ENCODE peak calls at places on chromosomes 6 and 20, in seven cellular contexts. Y is fibroblast of pulmonary artery, C is stomach, U is HFFc6, D is upper lobe of left lung, K is hepatocyte, R is choroid plexus epithelial cell. S is an unnamed sample.

GRCh38 chr6:170578909-170579308 is 5.5 kb downstream of the PDCD2 start:
- DNase-seq in R (no peak), K (no peak), Y (no peak), U (no peak), D (no peak), C (no peak), S (no peak)

GRCh38 chr6:123965894-123966293 is 162.2 kb downstream of the NKAIN2 start:
- DNase-seq in U (no peak), Y (peak), D (no peak), K (no peak), C (no peak), R (peak), S (peak)

GRCh38 chr6:167569879-167570278 is 245.0 kb downstream of the TTLL2 start:
- DNase-seq in K (no peak), D (no peak), Y (no peak), U (no peak), R (no peak), C (no peak), S (no peak)

GRCh38 chr6:96816182-96816888 is 20.9 kb downstream of the GPR63 start:
- DNase-seq in D (no peak), Y (peak), U (no peak), C (no peak), K (peak), R (peak), S (no peak)

GRCh38 chr20:17716331-17716730 is 16.6 kb downstream of the BANF2 start:
- DNase-seq in K (no peak), Y (no peak), C (no peak), D (no peak), U (no peak), R (no peak), S (no peak)

GRCh38 chr6:140001851-140002301 is 627.4 kb upstream of the CITED2 start:
- DNase-seq in K (no peak), C (no peak), U (peak), R (peak), D (no peak), Y (no peak), S (no peak)

GRCh38 chr20:57072184-57072583 is 194.3 kb downstream of the BMP7 start:
- DNase-seq in U (no peak), D (no peak), K (no peak), R (no peak), Y (no peak), C (no peak), S (no peak)

GRCh38 chr20:34547844-34548613 is 10.5 kb upstream of the MAP1LC3A start:
- DNase-seq in R (no peak), D (no peak), U (no peak), K (no peak), Y (no peak), C (no peak), S (no peak)

GRCh38 chr6:293185-294174 is 1.2 kb downstream of the DUSP22 start:
- DNase-seq in C (no peak), U (no peak), R (peak), K (no peak), Y (peak), D (peak), S (no peak)

GRCh38 chr6:166007349-166008263 is 160.0 kb downstream of the TBXT start:
- DNase-seq in K (peak), U (no peak), R (peak), Y (peak), C (peak), D (no peak), S (peak)

GRCh38 chr6:170282512-170283158 is 8.2 kb downstream of the DLL1 start:
- DNase-seq in R (no peak), U (no peak), D (no peak), Y (no peak), K (no peak), C (peak), S (no peak)

GRCh38 chr20:3203315-3204123 is 963 bp downstream of the DDRGK1 start:
- DNase-seq in K (peak), U (no peak), C (peak), R (peak), Y (no peak), D (peak), S (no peak)

GRCh38 chr6:105600342-105601293 is 197.7 kb upstream of the PREP start:
- DNase-seq in Y (peak), C (no peak), R (peak), K (no peak), U (peak), D (no peak), S (no peak)

GRCh38 chr20:37638527-37638926 is 55.3 kb upstream of the CTNNBL1 start:
- DNase-seq in U (no peak), D (no peak), R (no peak), C (no peak), K (no peak), Y (no peak), S (no peak)

GRCh38 chr6:160261991-160262718 is 3.5 kb upstream of the SLC22A2 start:
- DNase-seq in R (peak), K (peak), Y (no peak), U (no peak), D (no peak), C (no peak), S (no peak)

GRCh38 chr20:44643596-44644383 is 7.7 kb downstream of the ADA start:
- DNase-seq in C (peak), Y (peak), R (peak), K (peak), U (peak), D (peak), S (peak)

GRCh38 chr6:5736016-5736738 is 270.5 kb downstream of the NRN1 start:
- DNase-seq in Y (no peak), C (no peak), K (no peak), D (no peak), R (no peak), U (no peak), S (no peak)

GRCh38 chr6:159910342-159910741 is 19.6 kb downstream of the MAS1 start:
- DNase-seq in K (no peak), C (no peak), R (no peak), D (no peak), U (no peak), Y (no peak), S (no peak)

GRCh38 chr6:122817766-122818165 is 28.7 kb downstream of the SMPDL3A start:
- DNase-seq in K (no peak), R (no peak), Y (no peak), U (no peak), C (no peak), D (no peak), S (no peak)

GRCh38 chr20:57209413-57209812 is 57.0 kb downstream of the BMP7 start:
- DNase-seq in K (no peak), U (no peak), Y (no peak), C (no peak), R (no peak), D (no peak), S (no peak)

GRCh38 chr6:14796974-14797762 is 448.7 kb upstream of the JARID2 start:
- DNase-seq in U (no peak), K (no peak), R (no peak), C (no peak), D (no peak), Y (peak), S (no peak)

GRCh38 chr20:45363611-45364492 is 896 bp downstream of the SYS1 start:
- DNase-seq in K (no peak), R (no peak), C (no peak), Y (no peak), D (peak), U (no peak), S (no peak)

GRCh38 chr6:157860505-157860991 is 37.5 kb downstream of the SNX9 start:
- DNase-seq in D (no peak), U (no peak), R (peak), K (no peak), Y (no peak), C (no peak), S (no peak)

GRCh38 chr6:95279641-95280040 is 297.7 kb upstream of the MANEA start:
- DNase-seq in C (no peak), R (no peak), K (no peak), D (no peak), Y (no peak), U (no peak), S (no peak)

GRCh38 chr6:146189131-146189530 is 160.3 kb downstream of the GRM1 start:
- DNase-seq in R (no peak), Y (no peak), C (no peak), U (no peak), K (no peak), D (no peak), S (no peak)

GRCh38 chr6:154705471-154706113 is 27.6 kb upstream of the SCAF8 start:
- DNase-seq in K (no peak), Y (peak), R (peak), C (no peak), U (no peak), D (no peak), S (no peak)

GRCh38 chr20:5933802-5934436 is 16.4 kb downstream of the TRMT6 start:
- DNase-seq in U (peak), K (no peak), D (no peak), R (peak), Y (peak), C (no peak), S (no peak)

GRCh38 chr20:7980332-7981046 is 39.1 kb downstream of the TMX4 start:
- DNase-seq in D (no peak), C (no peak), Y (peak), U (peak), R (peak), K (peak), S (peak)

GRCh38 chr6:142696689-142697088 is 248.3 kb downstream of the HIVEP2 start:
- DNase-seq in U (no peak), R (no peak), K (no peak), D (peak), Y (no peak), C (peak), S (no peak)

GRCh38 chr6:108587258-108588059 is 26.7 kb downstream of the FOXO3 start:
- DNase-seq in R (peak), K (peak), Y (peak), C (no peak), U (peak), D (no peak), S (no peak)

GRCh38 chr6:138240476-138241245 is 22.4 kb upstream of the PBOV1 start:
- DNase-seq in C (no peak), D (no peak), K (no peak), U (peak), Y (no peak), R (peak), S (peak)

GRCh38 chr6:4346659-4347333 is 211.4 kb upstream of the ECI2 start:
- DNase-seq in U (no peak), R (peak), K (no peak), D (no peak), Y (peak), C (no peak), S (no peak)

GRCh38 chr6:41685641-41686380 is 47.5 kb downstream of the MDFI start:
- DNase-seq in C (no peak), Y (no peak), U (no peak), D (no peak), K (no peak), R (no peak), S (no peak)

DNA sequence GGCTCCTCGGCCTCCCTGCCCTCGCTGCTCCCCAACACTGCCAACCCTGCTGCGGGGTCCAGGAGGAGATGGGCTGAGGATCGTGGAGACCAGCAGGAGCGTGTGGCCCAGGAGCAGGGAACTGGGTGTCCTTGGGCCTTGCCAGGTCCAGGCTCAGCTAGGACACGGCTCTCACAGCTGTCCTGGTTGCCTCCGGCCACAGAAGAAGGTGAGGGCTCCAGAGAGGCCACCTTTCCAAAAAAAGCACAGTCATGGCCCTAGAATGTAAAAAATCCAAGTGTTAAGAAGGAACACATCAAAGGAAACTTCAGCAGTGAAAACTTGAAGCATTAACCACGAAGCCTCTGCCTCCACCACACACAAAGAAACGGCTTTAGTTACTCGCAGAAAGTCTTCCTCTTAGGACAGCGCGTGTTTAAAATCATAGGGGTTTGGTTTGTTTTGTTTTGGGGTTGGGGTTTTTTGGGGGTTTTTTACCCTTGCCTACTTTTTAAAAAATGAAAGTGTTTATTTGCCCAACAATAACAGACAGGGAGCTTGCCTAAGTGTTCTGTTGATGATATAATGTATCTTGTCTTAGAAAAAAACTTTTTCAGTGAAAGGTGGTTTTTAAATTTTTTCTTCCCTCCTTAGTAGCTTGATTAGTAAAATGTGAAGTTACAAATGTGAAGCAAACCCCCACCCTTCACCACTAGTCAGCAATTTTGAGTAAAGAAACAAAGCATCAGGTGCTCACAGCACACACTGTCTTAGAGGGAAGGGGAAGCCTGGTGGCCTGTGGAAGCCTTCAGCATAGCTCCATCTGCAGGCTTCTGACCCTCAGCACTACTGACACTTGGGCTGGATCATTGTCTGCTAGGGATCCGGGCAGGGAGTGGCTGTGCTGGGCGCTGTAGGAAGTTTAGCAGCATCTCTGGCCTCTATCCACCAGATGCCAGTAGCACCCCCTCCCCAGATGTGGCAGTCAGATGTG is 60.0 kb downstream of the PTPN1 start:
- DNase-seq in Y (peak), C (no peak), R (peak), U (no peak), D (peak), K (no peak), S (no peak)
- TF ChIP-seq CTCF in Y (peak), C (no peak), R (peak), U (peak), D (peak), K (peak), S (peak)

DNA sequence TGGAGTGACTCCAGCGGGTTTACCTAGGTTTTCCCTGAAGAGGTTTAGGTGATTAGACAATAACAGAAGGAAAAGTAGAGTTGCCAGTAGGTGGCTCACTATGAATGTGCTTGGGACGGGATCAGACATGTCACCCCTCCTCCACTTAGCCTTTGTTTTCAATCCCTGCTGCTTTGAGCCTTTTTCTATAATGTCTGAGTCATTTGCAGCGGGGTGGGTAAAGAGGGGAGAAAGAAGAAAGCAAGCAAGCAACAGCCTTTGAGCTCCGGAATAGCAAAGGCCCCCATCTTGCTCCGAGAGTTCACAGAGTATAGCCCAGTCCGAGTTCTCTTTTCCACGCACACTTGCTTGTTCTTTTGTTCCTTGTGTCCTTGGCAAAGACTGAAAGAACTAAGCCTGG is 129.1 kb downstream of the PACRG start:
- DNase-seq in U (peak), Y (peak), C (no peak), K (peak), D (no peak), R (peak), S (peak)
- TF ChIP-seq CTCF in U (peak), Y (peak), C (no peak), K (peak), D (no peak), R (peak), S (peak)

DNA sequence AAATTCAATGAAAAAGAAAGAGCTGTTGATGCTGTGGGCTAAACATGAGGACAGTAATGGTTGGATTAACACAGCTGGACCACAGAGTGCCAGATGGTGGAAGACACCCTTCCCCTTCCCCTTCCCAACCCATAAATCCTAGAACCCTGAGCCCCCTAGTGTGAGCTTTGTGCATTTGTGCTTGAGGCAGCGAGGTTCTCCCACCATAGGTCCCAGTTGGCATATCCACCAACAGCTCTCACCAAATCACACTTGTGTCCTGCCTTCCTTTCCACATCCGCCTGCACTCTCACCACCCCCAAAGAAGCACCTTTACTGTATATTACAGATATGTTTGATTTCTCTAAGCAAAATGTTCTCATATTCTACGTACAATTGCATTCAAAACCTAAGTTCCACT is 32.8 kb upstream of the HBS1L start:
- DNase-seq in Y (no peak), K (no peak), D (no peak), C (no peak), R (no peak), U (no peak), S (no peak)
- TF ChIP-seq CTCF in Y (no peak), K (no peak), D (no peak), C (no peak), R (peak), U (peak), S (no peak)

GRCh38 chr6:68317366-68317765 is 317.7 kb upstream of the ADGRB3 start:
- DNase-seq in R (no peak), C (no peak), U (no peak), D (no peak), Y (peak), K (no peak), S (no peak)

DNA sequence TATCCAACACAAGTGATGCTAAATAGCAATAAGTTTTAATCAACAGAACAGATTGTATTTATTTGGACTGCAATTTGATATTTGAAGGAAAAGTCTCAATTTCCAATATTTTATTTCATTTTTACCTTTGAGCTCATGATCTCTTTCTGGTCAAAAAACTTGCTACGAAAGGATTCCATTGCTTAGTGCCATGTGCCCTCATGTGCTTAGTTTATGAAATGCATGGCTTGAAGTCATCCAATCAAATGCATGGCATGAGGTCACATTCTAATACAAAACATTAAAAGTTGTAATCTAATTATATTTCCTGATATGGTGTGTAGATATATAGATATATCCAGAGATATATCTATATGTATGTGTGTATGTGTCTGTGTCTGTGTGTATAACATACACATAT is 321.2 kb upstream of the ADGRB3 start:
- DNase-seq in K (no peak), C (no peak), R (peak), Y (peak), D (no peak), U (no peak), S (peak)
- TF ChIP-seq CTCF in K (peak), C (no peak), R (peak), Y (peak), D (no peak), U (no peak), S (peak)

GRCh38 chr6:2245103-2245953 is at the start of gene GMDS:
- DNase-seq in U (peak), R (peak), Y (peak), K (peak), D (peak), C (peak), S (peak)
- TF ChIP-seq CTCF in U (peak), R (no peak), Y (no peak), K (no peak), D (peak), C (no peak), S (no peak)